ENCODE peak calls at places on chromosomes 6 and 20, in ten cellular contexts. One of them, this sample, is unnamed.
A peak's percentile ranks its signal among the peaks of the same experiment; 100 is the strongest.

GRCh38 chr6:10170816-10171215 is 244.1 kb downstream of the TFAP2A start:
- DNase-seq in GM12891: no peak
- DNase-seq in HepG2: no peak
- DNase-seq in Panc1: no peak
- DNase-seq in sigmoid colon: no peak
- DNase-seq in spleen: no peak
- DNase-seq in H1: no peak
- DNase-seq in stomach: no peak
- DNase-seq in HL-60: no peak
- DNase-seq in HCT116: no peak
- DNase-seq in this sample: no peak

GRCh38 chr6:113953346-113953745 is 17.6 kb downstream of the HDAC2 start:
- DNase-seq in sigmoid colon: no peak
- DNase-seq in stomach: no peak
- DNase-seq in H1: no peak
- DNase-seq in HepG2: no peak
- DNase-seq in HL-60: no peak
- DNase-seq in GM12891: no peak
- DNase-seq in HCT116: no peak
- DNase-seq in spleen: no peak
- DNase-seq in Panc1: no peak
- DNase-seq in this sample: no peak

GRCh38 chr20:3932277-3933073 is 43.3 kb downstream of the PANK2 start:
- DNase-seq in sigmoid colon: no peak
- DNase-seq in H1: no peak
- DNase-seq in GM12891: no peak
- DNase-seq in stomach: no peak
- DNase-seq in HCT116: no peak
- DNase-seq in Panc1: no peak
- DNase-seq in spleen: no peak
- DNase-seq in HepG2: no peak
- DNase-seq in HL-60: no peak
- DNase-seq in this sample: no peak

GRCh38 chr6:168703970-168704369 is 263.0 kb downstream of the SMOC2 start:
- DNase-seq in HepG2: no peak
- DNase-seq in HL-60: no peak
- DNase-seq in stomach: no peak
- DNase-seq in Panc1: no peak
- DNase-seq in sigmoid colon: peak; percentile 38
- DNase-seq in spleen: no peak
- DNase-seq in H1: no peak
- DNase-seq in GM12891: no peak
- DNase-seq in HCT116: no peak
- DNase-seq in this sample: no peak

GRCh38 chr6:131303338-131303954 is 168.2 kb downstream of the AKAP7 start:
- DNase-seq in H1: no peak
- DNase-seq in Panc1: no peak
- DNase-seq in HL-60: no peak
- DNase-seq in HepG2: no peak
- DNase-seq in spleen: no peak
- DNase-seq in stomach: no peak
- DNase-seq in HCT116: no peak
- DNase-seq in GM12891: no peak
- DNase-seq in sigmoid colon: no peak
- DNase-seq in this sample: no peak

GRCh38 chr6:165042912-165043311 is 266.5 kb downstream of the C6orf118 start:
- DNase-seq in stomach: no peak
- DNase-seq in spleen: no peak
- DNase-seq in H1: no peak
- DNase-seq in HL-60: no peak
- DNase-seq in HepG2: no peak
- DNase-seq in HCT116: no peak
- DNase-seq in sigmoid colon: no peak
- DNase-seq in Panc1: no peak
- DNase-seq in GM12891: no peak
- DNase-seq in this sample: no peak

GRCh38 chr6:105326838-105327745 is 75.8 kb downstream of the PREP start:
- DNase-seq in H1: no peak
- DNase-seq in HepG2: no peak
- DNase-seq in HCT116: peak; percentile 94
- DNase-seq in sigmoid colon: no peak
- DNase-seq in stomach: no peak
- DNase-seq in GM12891: no peak
- DNase-seq in HL-60: no peak
- DNase-seq in spleen: no peak
- DNase-seq in Panc1: peak; percentile 66
- DNase-seq in this sample: peak; percentile 67

GRCh38 chr6:10418361-10418861 is 3.5 kb upstream of the TFAP2A start:
- DNase-seq in stomach: no peak
- DNase-seq in sigmoid colon: no peak
- DNase-seq in GM12891: no peak
- DNase-seq in Panc1: no peak
- DNase-seq in HCT116: no peak
- DNase-seq in spleen: no peak
- DNase-seq in HepG2: no peak
- DNase-seq in H1: peak; percentile 49
- DNase-seq in HL-60: no peak
- DNase-seq in this sample: no peak

GRCh38 chr6:6684365-6684833 is 95.9 kb downstream of the LY86 start:
- DNase-seq in Panc1: no peak
- DNase-seq in sigmoid colon: no peak
- DNase-seq in spleen: no peak
- DNase-seq in GM12891: peak; percentile 54
- DNase-seq in stomach: no peak
- DNase-seq in HCT116: no peak
- DNase-seq in HepG2: no peak
- DNase-seq in HL-60: no peak
- DNase-seq in H1: no peak
- DNase-seq in this sample: no peak

GRCh38 chr6:144327081-144327480 is 41.9 kb downstream of the UTRN start:
- DNase-seq in HCT116: no peak
- DNase-seq in spleen: no peak
- DNase-seq in H1: no peak
- DNase-seq in HepG2: no peak
- DNase-seq in sigmoid colon: no peak
- DNase-seq in GM12891: no peak
- DNase-seq in Panc1: no peak
- DNase-seq in stomach: no peak
- DNase-seq in HL-60: no peak
- DNase-seq in this sample: peak; percentile 74

GRCh38 chr6:53529324-53530036 is 15.4 kb downstream of the GCLC start:
- DNase-seq in H1: no peak
- DNase-seq in HL-60: no peak
- DNase-seq in GM12891: no peak
- DNase-seq in sigmoid colon: no peak
- DNase-seq in Panc1: no peak
- DNase-seq in stomach: no peak
- DNase-seq in HepG2: no peak
- DNase-seq in HCT116: no peak
- DNase-seq in spleen: no peak
- DNase-seq in this sample: no peak

GRCh38 chr6:37029249-37029959 is 23.9 kb downstream of the FGD2 start:
- DNase-seq in HCT116: peak; percentile 79
- DNase-seq in Panc1: no peak
- DNase-seq in HepG2: peak; percentile 84
- DNase-seq in sigmoid colon: peak; percentile 89
- DNase-seq in HL-60: peak; percentile 84
- DNase-seq in H1: peak; percentile 82
- DNase-seq in GM12891: no peak
- DNase-seq in spleen: peak; percentile 92
- DNase-seq in stomach: peak; percentile 65
- DNase-seq in this sample: no peak

GRCh38 chr20:20658123-20658522 is 54.3 kb downstream of the RALGAPA2 start:
- DNase-seq in spleen: no peak
- DNase-seq in HCT116: no peak
- DNase-seq in GM12891: no peak
- DNase-seq in H1: no peak
- DNase-seq in sigmoid colon: no peak
- DNase-seq in Panc1: no peak
- DNase-seq in stomach: no peak
- DNase-seq in HepG2: no peak
- DNase-seq in HL-60: no peak
- DNase-seq in this sample: no peak

GRCh38 chr6:31690231-31691077 is 9.6 kb upstream of the LY6G5C start:
- DNase-seq in H1: no peak
- DNase-seq in stomach: peak; percentile 37
- DNase-seq in GM12891: no peak
- DNase-seq in HCT116: no peak
- DNase-seq in HL-60: no peak
- DNase-seq in spleen: no peak
- DNase-seq in Panc1: no peak
- DNase-seq in HepG2: no peak
- DNase-seq in sigmoid colon: no peak
- DNase-seq in this sample: no peak

GRCh38 chr20:21534453-21534852 is 20.6 kb upstream of the NKX2-2 start:
- DNase-seq in H1: no peak
- DNase-seq in HCT116: no peak
- DNase-seq in Panc1: no peak
- DNase-seq in HL-60: no peak
- DNase-seq in stomach: no peak
- DNase-seq in spleen: no peak
- DNase-seq in HepG2: no peak
- DNase-seq in GM12891: no peak
- DNase-seq in sigmoid colon: no peak
- DNase-seq in this sample: no peak

DNA sequence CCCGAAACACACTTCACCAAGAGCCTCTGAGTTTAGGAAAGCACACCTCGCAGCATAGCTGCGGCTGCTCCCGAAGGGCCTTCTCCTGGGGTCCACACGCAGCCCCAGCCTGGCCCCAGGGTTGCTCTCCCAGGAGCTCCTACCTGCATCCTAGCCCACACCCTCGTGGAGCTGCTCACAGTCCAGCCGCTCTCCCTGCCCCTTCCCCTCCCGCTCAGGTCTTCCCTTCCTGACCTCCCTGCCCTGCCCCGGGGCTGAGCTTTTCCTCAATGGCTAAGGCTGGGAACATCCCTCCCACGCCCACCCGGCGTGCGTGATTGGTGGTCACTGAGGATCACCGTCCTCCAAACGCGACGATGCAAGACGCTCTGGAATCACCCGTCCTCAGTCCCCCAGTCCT is 205.8 kb downstream of the FNDC1 start:
- DNase-seq in HepG2: no peak
- DNase-seq in HCT116: no peak
- DNase-seq in H1: no peak
- DNase-seq in HL-60: no peak
- DNase-seq in GM12891: no peak
- DNase-seq in spleen: no peak
- DNase-seq in sigmoid colon: no peak
- DNase-seq in Panc1: no peak
- DNase-seq in stomach: no peak
- DNase-seq in this sample: no peak
- TF ChIP-seq POLR2AphosphoS5 in HepG2: no peak
- TF ChIP-seq POLR2AphosphoS5 in HCT116: no peak
- TF ChIP-seq POLR2AphosphoS5 in H1: no peak
- TF ChIP-seq POLR2AphosphoS5 in HL-60: no peak
- TF ChIP-seq POLR2AphosphoS5 in GM12891: no peak
- TF ChIP-seq POLR2AphosphoS5 in spleen: no peak
- TF ChIP-seq POLR2AphosphoS5 in sigmoid colon: no peak
- TF ChIP-seq POLR2AphosphoS5 in Panc1: no peak
- TF ChIP-seq POLR2AphosphoS5 in stomach: no peak
- TF ChIP-seq POLR2AphosphoS5 in this sample: no peak

DNA sequence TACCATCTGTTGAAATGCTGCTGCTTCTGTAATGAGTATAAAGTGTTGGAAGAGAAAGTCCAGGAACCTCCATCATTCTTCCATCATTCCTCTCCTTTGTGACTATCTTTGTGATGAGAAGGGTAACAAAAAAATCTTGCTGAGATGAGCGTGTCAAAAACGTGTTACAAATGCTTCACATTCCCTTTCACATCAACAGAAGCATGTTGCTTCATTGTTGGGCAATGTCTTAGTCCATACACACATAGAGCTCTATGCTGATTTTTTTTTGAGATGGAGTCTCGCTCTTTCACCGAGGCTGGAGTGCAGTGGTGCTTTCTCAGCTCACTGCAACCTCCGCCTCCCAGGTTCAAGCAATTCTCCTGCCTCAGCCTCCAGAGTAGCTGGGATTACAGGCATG is 114.1 kb upstream of the ESR1 start:
- DNase-seq in HCT116: no peak
- DNase-seq in GM12891: no peak
- DNase-seq in stomach: no peak
- DNase-seq in Panc1: no peak
- DNase-seq in HepG2: no peak
- DNase-seq in spleen: no peak
- DNase-seq in H1: no peak
- DNase-seq in HL-60: no peak
- DNase-seq in sigmoid colon: no peak
- DNase-seq in this sample: no peak
- TF ChIP-seq POLR2AphosphoS5 in HCT116: no peak
- TF ChIP-seq POLR2AphosphoS5 in GM12891: no peak
- TF ChIP-seq POLR2AphosphoS5 in stomach: no peak
- TF ChIP-seq POLR2AphosphoS5 in Panc1: no peak
- TF ChIP-seq POLR2AphosphoS5 in HepG2: no peak
- TF ChIP-seq POLR2AphosphoS5 in spleen: no peak
- TF ChIP-seq POLR2AphosphoS5 in H1: no peak
- TF ChIP-seq POLR2AphosphoS5 in HL-60: no peak
- TF ChIP-seq POLR2AphosphoS5 in sigmoid colon: no peak
- TF ChIP-seq POLR2AphosphoS5 in this sample: no peak

DNA sequence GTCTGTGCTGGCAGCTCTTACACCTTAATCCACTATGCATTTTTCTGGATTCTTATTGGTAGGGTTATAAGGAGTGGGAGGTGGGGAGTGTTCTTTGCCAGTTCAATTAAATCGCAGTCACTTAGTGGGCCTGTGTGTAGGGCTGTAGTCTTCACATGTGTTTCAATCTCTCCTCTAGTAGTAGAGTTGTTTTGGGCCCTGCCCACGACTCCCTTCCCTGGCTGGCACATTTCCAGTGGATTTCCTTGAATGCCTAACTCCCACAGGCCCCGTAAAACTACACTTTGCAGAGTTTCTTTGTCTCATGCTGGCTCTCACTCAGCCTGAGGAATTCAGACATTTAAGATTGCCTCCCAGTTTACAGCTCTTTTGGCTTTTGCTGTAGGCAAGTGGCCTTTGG is 414.0 kb upstream of the OPRM1 start:
- DNase-seq in HCT116: no peak
- DNase-seq in H1: no peak
- DNase-seq in spleen: no peak
- DNase-seq in stomach: no peak
- DNase-seq in sigmoid colon: no peak
- DNase-seq in GM12891: no peak
- DNase-seq in HepG2: no peak
- DNase-seq in HL-60: no peak
- DNase-seq in Panc1: no peak
- DNase-seq in this sample: no peak
- TF ChIP-seq POLR2AphosphoS5 in HCT116: no peak
- TF ChIP-seq POLR2AphosphoS5 in H1: no peak
- TF ChIP-seq POLR2AphosphoS5 in spleen: no peak
- TF ChIP-seq POLR2AphosphoS5 in stomach: no peak
- TF ChIP-seq POLR2AphosphoS5 in sigmoid colon: no peak
- TF ChIP-seq POLR2AphosphoS5 in GM12891: no peak
- TF ChIP-seq POLR2AphosphoS5 in HepG2: no peak
- TF ChIP-seq POLR2AphosphoS5 in HL-60: no peak
- TF ChIP-seq POLR2AphosphoS5 in Panc1: no peak
- TF ChIP-seq POLR2AphosphoS5 in this sample: no peak

DNA sequence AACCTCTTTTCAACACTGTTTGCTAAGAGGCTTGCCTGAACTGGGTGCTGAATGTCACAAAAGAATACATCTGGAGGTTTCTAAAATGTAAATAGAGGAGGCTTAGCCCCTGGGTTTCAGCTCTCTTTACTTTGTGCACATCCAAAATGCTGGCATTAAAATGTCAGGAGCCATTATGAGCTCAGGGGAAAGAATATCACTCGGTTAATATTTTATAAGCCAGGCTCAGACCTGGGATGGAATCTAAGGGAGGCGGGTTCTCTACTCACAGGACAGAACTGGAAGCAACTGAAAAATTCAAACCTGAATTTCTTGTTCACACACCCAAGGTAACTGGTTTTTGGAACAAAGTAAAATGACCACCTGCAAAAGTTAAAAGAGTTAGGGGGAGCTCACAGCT is 100.7 kb downstream of the BFSP1 start:
- DNase-seq in spleen: no peak
- DNase-seq in HepG2: no peak
- DNase-seq in Panc1: no peak
- DNase-seq in HCT116: no peak
- DNase-seq in H1: no peak
- DNase-seq in HL-60: no peak
- DNase-seq in sigmoid colon: no peak
- DNase-seq in stomach: no peak
- DNase-seq in GM12891: no peak
- DNase-seq in this sample: no peak
- TF ChIP-seq POLR2AphosphoS5 in spleen: no peak
- TF ChIP-seq POLR2AphosphoS5 in HepG2: no peak
- TF ChIP-seq POLR2AphosphoS5 in Panc1: no peak
- TF ChIP-seq POLR2AphosphoS5 in HCT116: no peak
- TF ChIP-seq POLR2AphosphoS5 in H1: no peak
- TF ChIP-seq POLR2AphosphoS5 in HL-60: no peak
- TF ChIP-seq POLR2AphosphoS5 in sigmoid colon: no peak
- TF ChIP-seq POLR2AphosphoS5 in stomach: no peak
- TF ChIP-seq POLR2AphosphoS5 in GM12891: no peak
- TF ChIP-seq POLR2AphosphoS5 in this sample: no peak